ENCODE peak calls at places on chromosomes 3 and 15, in eight cellular contexts. F is lung; V is AG09309; T is GM20000; P is cardiac fibroblast; J is tibial nerve; H is CD4-positive, alpha-beta T cell; N is mesothelial cell of epicardium. L is an unnamed sample.

GRCh38 chr15:50181206-50181982 is 602 bp upstream of the SLC27A2 start:
- DNase-seq in N (no peak), T (no peak), V (no peak), F (no peak), P (no peak), H (no peak), J (no peak), L (no peak)

GRCh38 chr3:100936931-100937330 is 56.3 kb downstream of the ABI3BP start:
- DNase-seq in V (no peak), P (no peak), N (no peak), J (no peak), T (no peak), H (no peak), F (no peak), L (no peak)

GRCh38 chr15:68148039-68148438 is 57.1 kb downstream of the CALML4 start:
- DNase-seq in T (no peak), F (no peak), J (no peak), N (no peak), V (no peak), P (no peak), H (no peak), L (no peak)

GRCh38 chr3:154184582-154184981 is 63.4 kb downstream of the ARHGEF26 start:
- DNase-seq in J (no peak), N (no peak), V (no peak), F (no peak), T (no peak), P (no peak), H (no peak), L (no peak)

GRCh38 chr3:196273655-196274054 is 13.9 kb downstream of the PCYT1A start:
- DNase-seq in P (no peak), N (no peak), H (no peak), F (no peak), V (no peak), J (no peak), T (no peak), L (no peak)

GRCh38 chr15:78396976-78397375 is 41.0 kb upstream of the IREB2 start:
- DNase-seq in T (no peak), P (peak), H (no peak), F (peak), J (peak), N (no peak), V (no peak), L (no peak)

GRCh38 chr3:188385295-188385694 is 231.3 kb downstream of the LPP start:
- DNase-seq in P (no peak), J (no peak), T (no peak), V (no peak), H (no peak), N (no peak), F (no peak), L (no peak)

GRCh38 chr3:120102674-120103073 is 8.4 kb upstream of the GSK3B start:
- DNase-seq in T (no peak), H (no peak), V (no peak), J (no peak), F (no peak), N (no peak), P (no peak), L (no peak)

GRCh38 chr3:183192650-183193300 is 30.2 kb upstream of the LAMP3 start:
- DNase-seq in F (no peak), J (no peak), P (no peak), V (no peak), T (no peak), N (no peak), H (no peak), L (no peak)

GRCh38 chr15:78046796-78047341 is 30.6 kb downstream of the TBC1D2B start:
- DNase-seq in F (no peak), T (no peak), V (no peak), P (no peak), N (no peak), H (no peak), J (no peak), L (no peak)

GRCh38 chr3:183182732-183183610 is 20.4 kb upstream of the LAMP3 start:
- DNase-seq in N (no peak), P (no peak), T (no peak), F (peak), V (no peak), J (no peak), H (no peak), L (no peak)

GRCh38 chr3:43296565-43296964 is 10.2 kb downstream of the SNRK start:
- DNase-seq in V (no peak), T (peak), N (no peak), P (peak), J (no peak), H (peak), F (no peak), L (no peak)

GRCh38 chr3:133124511-133124910 is 86.3 kb downstream of the TMEM108 start:
- DNase-seq in H (no peak), F (no peak), N (no peak), T (no peak), J (no peak), V (no peak), P (peak), L (no peak)

GRCh38 chr15:92471263-92471662 is 77.6 kb downstream of the ST8SIA2 start:
- DNase-seq in F (no peak), P (no peak), V (no peak), N (no peak), H (no peak), J (no peak), T (no peak), L (no peak)

GRCh38 chr3:136916200-136916599 is 41.6 kb upstream of the IL20RB start:
- DNase-seq in V (no peak), T (no peak), H (no peak), J (no peak), F (no peak), P (no peak), N (no peak), L (no peak)

GRCh38 chr3:187802928-187803259 is 57.6 kb upstream of the BCL6 start:
- DNase-seq in F (no peak), V (no peak), J (no peak), T (peak), P (no peak), N (no peak), H (no peak), L (no peak)

GRCh38 chr3:122088519-122088918 is 33.4 kb downstream of the CD86 start:
- DNase-seq in N (no peak), T (no peak), J (no peak), F (no peak), H (no peak), P (no peak), V (no peak), L (no peak)

GRCh38 chr3:195077611-195078540 is 193.1 kb downstream of the XXYLT1 start:
- DNase-seq in V (no peak), T (no peak), J (no peak), P (no peak), N (no peak), H (no peak), F (no peak), L (no peak)

GRCh38 chr15:31905054-31905453 is 125.3 kb upstream of the CHRNA7 start:
- DNase-seq in J (no peak), N (no peak), T (no peak), V (no peak), F (no peak), H (no peak), P (no peak), L (no peak)

GRCh38 chr15:48582472-48583235 is 62.9 kb downstream of the FBN1 start:
- DNase-seq in J (no peak), V (peak), T (no peak), H (no peak), N (no peak), P (peak), F (no peak), L (no peak)

GRCh38 chr3:119148493-119149180 is 2.7 kb downstream of the TEX55 start:
- DNase-seq in F (no peak), J (no peak), H (no peak), P (peak), T (no peak), V (peak), N (no peak), L (no peak)

GRCh38 chr15:57340673-57341259 is 35.5 kb upstream of the CGNL1 start:
- DNase-seq in P (peak), F (peak), J (no peak), V (no peak), T (peak), N (peak), H (peak), L (no peak)

GRCh38 chr15:101501703-101502373 is 12.3 kb upstream of the PCSK6 start:
- DNase-seq in V (no peak), H (no peak), F (peak), N (peak), T (peak), J (no peak), P (peak), L (no peak)

GRCh38 chr15:40328176-40328575 is 4.7 kb downstream of the INAFM2 start:
- DNase-seq in P (peak), V (no peak), N (no peak), H (no peak), J (no peak), F (no peak), T (no peak), L (no peak)

GRCh38 chr3:46710671-46711295 is 6.9 kb downstream of the PRSS50 start:
- DNase-seq in H (no peak), J (no peak), P (no peak), T (no peak), N (no peak), F (no peak), V (no peak), L (no peak)

GRCh38 chr15:67825880-67826716 is 789 bp downstream of the SKOR1 start:
- DNase-seq in V (no peak), J (no peak), T (no peak), P (no peak), F (no peak), H (no peak), N (no peak), L (no peak)

GRCh38 chr3:175155172-175155571 is 296.0 kb downstream of the NAALADL2 start:
- DNase-seq in V (no peak), P (no peak), H (no peak), F (no peak), J (no peak), N (no peak), T (no peak), L (no peak)

GRCh38 chr3:149808209-149808829 is 4.7 kb upstream of the RNF13 start:
- DNase-seq in P (peak), T (peak), J (peak), F (peak), V (peak), N (peak), H (peak), L (no peak)

GRCh38 chr3:190281308-190282051 is 40.8 kb downstream of the CLDN1 start:
- DNase-seq in J (no peak), F (no peak), V (no peak), N (no peak), P (peak), T (no peak), H (no peak), L (no peak)

GRCh38 chr3:197450295-197450694 is 105.5 kb downstream of the BDH1 start:
- DNase-seq in V (no peak), P (no peak), F (no peak), H (no peak), T (no peak), J (no peak), N (no peak), L (no peak)

GRCh38 chr3:197456271-197457091 is 99.3 kb downstream of the BDH1 start:
- DNase-seq in F (peak), V (peak), N (peak), P (peak), J (peak), T (peak), H (no peak), L (peak)

GRCh38 chr3:197458179-197458707 is 97.5 kb downstream of the BDH1 start:
- DNase-seq in H (no peak), N (no peak), F (no peak), P (no peak), V (no peak), J (no peak), T (no peak), L (no peak)

GRCh38 chr3:197458906-197459470 is 96.8 kb downstream of the BDH1 start:
- DNase-seq in N (no peak), H (no peak), V (no peak), P (no peak), J (no peak), T (no peak), F (no peak), L (no peak)

DNA sequence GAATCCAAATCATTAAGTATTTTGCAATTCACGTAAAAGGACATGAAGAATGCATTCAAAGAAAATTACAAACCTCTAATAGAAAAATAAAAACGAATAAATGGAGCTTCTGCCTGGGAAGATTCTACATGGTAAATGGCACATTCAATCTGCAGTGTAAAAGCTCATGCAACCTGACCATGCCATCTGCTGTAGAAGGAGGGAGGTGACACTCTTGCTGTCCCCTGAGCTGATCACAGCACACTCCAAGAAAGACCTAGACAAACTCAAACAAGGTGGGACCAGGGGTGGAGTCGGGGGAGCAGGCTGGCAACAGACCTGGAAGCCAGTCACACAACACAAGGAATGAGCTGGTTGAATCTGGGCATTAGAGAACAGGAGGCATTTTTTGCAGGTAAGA is 101.8 kb downstream of the BDH1 start:
- DNase-seq in V (no peak), H (no peak), T (peak), J (no peak), N (no peak), P (peak), F (no peak), L (no peak)
- TF ChIP-seq CTCF in V (peak), H (no peak), T (no peak), J (no peak), N (no peak), P (peak), F (no peak), L (no peak)

DNA sequence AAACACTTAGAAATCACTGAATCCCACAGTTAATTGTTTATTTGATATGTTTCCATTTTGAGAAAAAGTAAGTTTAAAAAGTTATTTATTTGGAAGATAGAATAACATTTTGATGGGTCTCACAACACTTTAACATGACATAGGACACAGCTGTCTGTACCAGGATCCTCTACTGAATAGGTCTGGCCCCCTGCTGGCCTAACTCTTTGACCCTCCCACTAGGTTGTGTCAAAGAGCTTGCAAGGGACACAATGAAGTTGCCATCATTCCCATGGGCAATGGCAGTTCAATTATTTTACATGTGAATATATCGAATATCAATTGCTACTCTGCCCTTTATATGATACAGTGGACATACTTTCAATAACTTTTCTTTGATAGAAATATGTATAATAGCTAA is 138.9 kb downstream of the EPHA3 start:
- DNase-seq in J (no peak), F (no peak), H (no peak), N (no peak), T (no peak), P (no peak), V (no peak), L (no peak)
- TF ChIP-seq CTCF in J (no peak), F (no peak), H (no peak), N (no peak), T (no peak), P (no peak), V (no peak), L (no peak)

GRCh38 chr15:64521726-64522164 is 61.4 kb downstream of the ZNF609 start:
- DNase-seq in N (no peak), H (no peak), T (no peak), V (peak), P (peak), J (no peak), F (no peak), L (no peak)

GRCh38 chr15:64523240-64523639 is 62.9 kb downstream of the ZNF609 start:
- DNase-seq in H (no peak), V (no peak), P (no peak), J (no peak), F (no peak), T (no peak), N (no peak), L (no peak)

GRCh38 chr15:64522226-64522823 is 61.9 kb downstream of the ZNF609 start:
- DNase-seq in N (no peak), T (no peak), H (no peak), P (no peak), J (no peak), F (no peak), V (no peak), L (no peak)

GRCh38 chr15:64521201-64521600 is 60.8 kb downstream of the ZNF609 start:
- DNase-seq in P (peak), F (no peak), H (no peak), N (no peak), V (no peak), T (no peak), J (no peak), L (no peak)

DNA sequence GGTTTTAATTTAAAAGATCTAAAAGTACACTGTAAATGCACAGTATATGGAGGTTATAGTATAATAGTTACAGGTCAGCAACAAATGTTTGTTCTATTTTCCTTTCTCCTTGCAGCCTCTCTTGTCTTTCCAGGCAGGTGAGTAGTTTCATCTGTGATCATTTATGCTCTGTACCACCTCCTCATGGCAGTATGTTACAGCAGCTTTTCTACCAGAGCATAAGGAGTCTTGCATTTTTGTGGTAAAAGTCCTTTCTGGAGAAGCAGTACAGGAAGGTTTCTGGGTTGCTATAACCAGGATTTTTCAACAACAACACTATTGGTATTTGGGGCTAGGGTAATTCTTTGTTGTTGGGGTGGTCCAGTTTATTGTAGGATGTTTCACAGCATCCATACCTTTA is 59.5 kb downstream of the ZNF609 start:
- DNase-seq in H (no peak), T (no peak), J (no peak), N (no peak), P (no peak), F (no peak), V (no peak), L (no peak)
- TF ChIP-seq CTCF in H (no peak), T (no peak), J (no peak), N (no peak), P (no peak), F (no peak), V (no peak), L (no peak)

DNA sequence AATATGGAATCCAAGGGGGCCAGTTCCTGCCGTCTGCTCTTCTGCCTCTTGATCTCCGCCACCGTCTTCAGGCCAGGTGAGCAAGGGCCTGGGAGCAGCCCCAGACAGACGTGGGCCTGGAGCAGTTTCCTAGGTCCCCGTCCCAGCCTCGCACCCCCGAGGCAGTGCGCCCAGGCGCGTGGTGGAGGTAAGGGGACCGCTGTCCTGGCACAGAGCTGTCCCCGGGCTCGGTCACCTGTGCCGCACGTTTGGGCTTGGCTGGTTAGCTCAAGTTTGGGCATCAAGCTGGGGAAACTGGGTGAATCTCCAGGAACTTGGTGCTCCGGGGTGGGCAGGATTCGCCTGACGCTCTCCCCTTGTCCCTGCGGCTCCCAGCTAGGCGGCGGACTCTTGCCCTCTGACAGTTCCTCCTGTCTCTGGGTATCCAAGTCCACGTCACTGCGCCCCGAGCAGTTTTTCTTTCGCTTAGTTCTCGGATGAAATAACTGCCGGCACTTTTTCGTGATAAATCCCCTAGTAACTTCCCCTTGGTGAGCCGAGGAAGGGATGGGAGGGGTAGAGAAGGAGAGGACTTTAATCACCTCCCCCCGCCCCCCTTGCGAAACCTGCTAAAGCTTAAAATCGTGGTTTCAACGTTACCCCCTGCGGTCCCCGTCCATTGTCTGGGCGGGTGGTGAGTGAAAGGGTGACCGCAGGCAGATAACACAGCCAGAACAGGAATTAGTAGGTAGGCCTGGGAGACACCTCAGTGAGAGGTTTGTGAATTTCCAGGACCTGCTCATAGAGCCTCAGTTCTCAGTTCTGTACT is 901 bp downstream of the ALCAM start:
- DNase-seq in N (peak), F (peak), P (peak), V (no peak), H (peak), J (peak), T (peak), L (peak)
- TF ChIP-seq CTCF in N (no peak), F (no peak), P (no peak), V (peak), H (no peak), J (peak), T (no peak), L (no peak)

GRCh38 chr3:72595376-72595775 is 252.9 kb downstream of the SHQ1 start:
- DNase-seq in T (no peak), H (no peak), F (no peak), J (no peak), P (no peak), V (no peak), N (no peak), L (no peak)

GRCh38 chr3:72597756-72598195 is 250.5 kb downstream of the SHQ1 start:
- DNase-seq in V (no peak), J (no peak), P (peak), F (no peak), H (no peak), T (no peak), N (no peak), L (no peak)

GRCh38 chr3:72595927-72596610 is 252.2 kb downstream of the SHQ1 start:
- DNase-seq in F (no peak), N (no peak), V (no peak), H (no peak), P (peak), T (no peak), J (no peak), L (no peak)

GRCh38 chr3:72598856-72599255 is 249.4 kb downstream of the SHQ1 start:
- DNase-seq in J (no peak), F (no peak), P (no peak), T (no peak), H (no peak), N (no peak), V (no peak), L (no peak)

GRCh38 chr3:72597043-72597442 is 251.2 kb downstream of the SHQ1 start:
- DNase-seq in T (no peak), P (no peak), J (no peak), N (no peak), H (no peak), V (no peak), F (no peak), L (no peak)
- TF ChIP-seq CTCF in T (no peak), P (no peak), J (no peak), N (no peak), H (no peak), V (no peak), F (no peak), L (no peak)

DNA sequence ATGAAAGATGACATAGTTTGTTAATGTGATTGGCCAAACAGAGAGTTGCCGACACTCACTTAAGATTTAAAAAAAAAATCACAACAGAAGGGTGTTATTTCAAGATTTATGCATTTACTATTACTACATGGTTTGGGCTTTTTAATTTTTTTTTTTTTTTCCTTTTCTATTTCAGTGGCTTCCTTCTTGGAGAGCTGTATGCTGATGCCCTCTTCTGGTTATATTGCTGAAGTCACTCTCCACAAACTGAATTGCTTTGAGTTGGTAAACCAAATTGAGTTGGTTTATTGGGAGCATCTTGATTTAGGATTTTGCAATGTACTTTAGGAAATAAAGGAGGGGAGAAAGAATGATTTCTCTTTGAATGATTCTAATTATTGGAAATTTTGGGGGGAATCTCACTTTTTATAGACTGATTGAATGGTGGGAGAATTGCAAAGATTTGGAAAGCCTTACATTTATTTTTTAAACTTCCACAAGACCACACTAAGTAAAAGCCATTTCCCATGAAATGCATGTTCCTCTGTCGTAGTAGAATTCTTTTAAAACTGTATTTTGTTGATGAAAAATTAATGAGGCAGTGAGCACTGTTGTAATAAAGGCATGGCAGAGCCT is 186.6 kb upstream of the FEZF2 start:
- DNase-seq in V (peak), H (no peak), N (no peak), F (no peak), P (peak), T (no peak), J (no peak), L (no peak)
- TF ChIP-seq CTCF in V (peak), H (no peak), N (peak), F (no peak), P (peak), T (no peak), J (no peak), L (no peak)